ENCODE peak calls at places on chromosomes 2 and 18, in four cellular contexts. A, B, D and Y are unnamed samples.

GRCh38 chr2:204625135-204625534 is 79.9 kb downstream of the PARD3B start:
- DNase-seq in A (peak; percentile 24), B (no peak), D (no peak), Y (peak; percentile 1)

GRCh38 chr2:201806442-201806841 is at the start of gene CDK15:
- DNase-seq in A (no peak), B (no peak), D (no peak), Y (no peak)

GRCh38 chr2:30287857-30288513 is 56.7 kb downstream of the LBH start:
- DNase-seq in A (no peak), B (no peak), D (no peak), Y (peak; percentile 58)

GRCh38 chr2:85929096-85930044 is 40.6 kb upstream of the ST3GAL5 start:
- DNase-seq in A (no peak), B (no peak), D (no peak), Y (no peak)

GRCh38 chr2:240952496-240953246 is 45.7 kb upstream of the SNED1 start:
- DNase-seq in A (no peak), B (no peak), D (peak; percentile 39), Y (no peak)

GRCh38 chr2:69549421-69549820 is 94.1 kb downstream of the AAK1 start:
- DNase-seq in A (no peak), B (no peak), D (no peak), Y (no peak)

GRCh38 chr2:198994678-198995077 is 463.1 kb downstream of the SATB2 start:
- DNase-seq in A (no peak), B (no peak), D (no peak), Y (no peak)

GRCh38 chr2:190533968-190534309 is 583 bp downstream of the NEMP2 start:
- DNase-seq in A (no peak), B (no peak), D (no peak), Y (peak; percentile 88)

GRCh38 chr2:43370705-43371104 is 144.3 kb upstream of the ZFP36L2 start:
- DNase-seq in A (no peak), B (no peak), D (no peak), Y (no peak)

GRCh38 chr2:157785200-157785599 is 90.9 kb downstream of the ACVR1 start:
- DNase-seq in A (peak; percentile 42), B (no peak), D (no peak), Y (no peak)

GRCh38 chr2:172460780-172461201 is 33.4 kb downstream of the ITGA6 start:
- DNase-seq in A (no peak), B (no peak), D (no peak), Y (no peak)

GRCh38 chr2:74619651-74620297 is 28.4 kb downstream of the M1AP start:
- DNase-seq in A (no peak), B (no peak), D (no peak), Y (peak; percentile 25)

GRCh38 chr2:189254268-189254883 is 74.8 kb upstream of the COL5A2 start:
- DNase-seq in A (no peak), B (no peak), D (no peak), Y (no peak)

GRCh38 chr18:63111549-63112402 is 207.8 kb downstream of the BCL2 start:
- DNase-seq in A (peak; percentile 25), B (no peak), D (no peak), Y (peak; percentile 72)

GRCh38 chr2:149094217-149095015 is 55.9 kb downstream of the LYPD6B start:
- DNase-seq in A (no peak), B (no peak), D (no peak), Y (no peak)

GRCh38 chr2:204195498-204195897 is 258.9 kb downstream of the ICOS start:
- DNase-seq in A (no peak), B (no peak), D (no peak), Y (no peak)

GRCh38 chr2:11701831-11702301 is 31.9 kb upstream of the NTSR2 start:
- DNase-seq in A (no peak), B (no peak), D (no peak), Y (no peak)

GRCh38 chr2:27809761-27810241 is 38.3 kb downstream of the MRPL33 start:
- DNase-seq in A (no peak), B (no peak), D (no peak), Y (no peak)

GRCh38 chr2:80304522-80304878 is at the start of gene LRRTM1:
- DNase-seq in A (no peak), B (no peak), D (peak; percentile 59), Y (no peak)

GRCh38 chr2:238397381-238397780 is 29.3 kb upstream of the ASB1 start:
- DNase-seq in A (no peak), B (no peak), D (no peak), Y (no peak)

GRCh38 chr2:118269408-118270051 is 181.3 kb downstream of the INSIG2 start:
- DNase-seq in A (peak; percentile 24), B (no peak), D (peak; percentile 67), Y (peak; percentile 26)

GRCh38 chr2:112121682-112122254 is 16.4 kb upstream of the FBLN7 start:
- DNase-seq in A (peak; percentile 27), B (no peak), D (no peak), Y (peak; percentile 52)
- TF ChIP-seq CTCF in A (no peak), B (peak; percentile 49), D (peak; percentile 59), Y (peak; percentile 41)

GRCh38 chr2:23639406-23639982 is 254.5 kb downstream of the KLHL29 start:
- DNase-seq in A (no peak), B (no peak), D (no peak), Y (no peak)
- TF ChIP-seq CTCF in A (no peak), B (no peak), D (no peak), Y (no peak)

GRCh38 chr2:6826081-6826913 is 39.4 kb downstream of the CMPK2 start:
- DNase-seq in A (peak; percentile 66), B (peak; percentile 57), D (no peak), Y (peak; percentile 75)

GRCh38 chr2:6824962-6825361 is 40.7 kb downstream of the CMPK2 start:
- DNase-seq in A (no peak), B (no peak), D (no peak), Y (no peak)

GRCh38 chr2:6827516-6828298 is 38.0 kb downstream of the CMPK2 start:
- DNase-seq in A (no peak), B (no peak), D (no peak), Y (no peak)

GRCh38 chr2:6831229-6831628 is 34.5 kb downstream of the CMPK2 start:
- DNase-seq in A (no peak), B (no peak), D (no peak), Y (no peak)

GRCh38 chr2:6828299-6828584 is 37.5 kb downstream of the CMPK2 start:
- DNase-seq in A (no peak), B (no peak), D (no peak), Y (no peak)
- TF ChIP-seq CTCF in A (no peak), B (peak; percentile 18), D (peak; percentile 59), Y (peak; percentile 4)

GRCh38 chr2:242004223-242004901 is 134.8 kb downstream of the RTP5 start:
- DNase-seq in A (no peak), B (no peak), D (no peak), Y (no peak)
- TF ChIP-seq CTCF in A (no peak), B (no peak), D (no peak), Y (no peak)